ENCODE peak calls at places on chromosome 19, in seven cellular contexts. C is A549; P is stimulated activated CD4-positive, alpha-beta T cell treated with anti-CD3 and anti-CD28 coated beads, TNF-alpha, amount 100 ng/mL, for 48 hours; W is posterior cingulate gyrus; J is activated naive CD4-positive, alpha-beta T cell treated with anti-CD3 and anti-CD28 coated beads for 36 hours; Q is ELR; G is NCI-H524 treated with DMSO at 0.1 percent for 48 hours. H is an unnamed sample.

GRCh38 chr19:51644636-51645271 is 1.9 kb downstream of the SIGLEC14 start:
- DNase-seq in C (no peak), P (no peak), W (no peak), J (no peak), Q (no peak), G (no peak), H (no peak)

GRCh38 chr19:18097217-18097992 is at the start of gene MAST3:
- DNase-seq in C (peak), P (peak), W (peak), J (peak), Q (peak), G (no peak), H (peak)

GRCh38 chr19:3509566-3509989 is 3.5 kb downstream of the FZR1 start:
- DNase-seq in C (no peak), P (no peak), W (no peak), J (peak), Q (peak), G (no peak), H (no peak)

GRCh38 chr19:22052644-22053013 is 345 bp downstream of the ZNF257 start:
- DNase-seq in C (no peak), P (no peak), W (no peak), J (peak), Q (peak), G (no peak), H (peak)

GRCh38 chr19:15456871-15457700 is 7.3 kb downstream of the RASAL3 start:
- DNase-seq in C (peak), P (no peak), W (no peak), J (no peak), Q (no peak), G (no peak), H (no peak)

GRCh38 chr19:5103061-5103701 is 134.3 kb downstream of the KDM4B start:
- DNase-seq in C (no peak), P (no peak), W (no peak), J (no peak), Q (no peak), G (no peak), H (no peak)

GRCh38 chr19:8337728-8338127 is 5.3 kb downstream of the KANK3 start:
- DNase-seq in C (no peak), P (no peak), W (no peak), J (no peak), Q (no peak), G (no peak), H (no peak)

GRCh38 chr19:13153627-13154240 is 3.5 kb downstream of the IER2 start:
- DNase-seq in C (no peak), P (no peak), W (no peak), J (no peak), Q (no peak), G (no peak), H (no peak)